ENCODE peak calls at places on chromosomes 11 and 22, in five cellular contexts. L is esophagus squamous epithelium; M is uterus; P is activated naive CD4-positive, alpha-beta T cell treated with Interleukin-2 at 50 U/mL for 16 hours; W is epithelial cell of esophagus. H is an unnamed sample.

GRCh38 chr11:101346591-101346990 is 217.0 kb upstream of the PGR start:
- DNase-seq in L (no peak), P (no peak), W (peak; percentile 9), M (no peak), H (no peak)

GRCh38 chr11:14350215-14350614 is 8.8 kb downstream of the RRAS2 start:
- DNase-seq in L (no peak), P (no peak), W (no peak), M (no peak), H (no peak)

GRCh38 chr11:131136476-131136875 is 220.2 kb upstream of the SNX19 start:
- DNase-seq in M (no peak), W (peak; percentile 52), L (no peak), P (no peak), H (no peak)

GRCh38 chr11:131561486-131561885 is 191.1 kb downstream of the NTM start:
- DNase-seq in P (no peak), L (no peak), W (no peak), M (no peak), H (no peak)

GRCh38 chr22:24466831-24467249 is 28.3 kb upstream of the UPB1 start:
- DNase-seq in L (no peak), P (no peak), M (peak; percentile 33), W (no peak), H (no peak)

GRCh38 chr11:68461284-68461861 is 821 bp downstream of the PPP6R3 start:
- DNase-seq in W (peak; percentile 50), M (no peak), L (no peak), P (peak; percentile 17), H (no peak)

GRCh38 chr11:17764446-17765218 is 30.1 kb downstream of the KCNC1 start:
- DNase-seq in W (no peak), M (no peak), L (no peak), P (no peak), H (no peak)

GRCh38 chr11:69310934-69311766 is 17.2 kb downstream of the MYEOV start:
- DNase-seq in P (peak; percentile 57), W (no peak), M (no peak), L (no peak), H (no peak)

GRCh38 chr11:9230291-9230690 is 34.9 kb downstream of the DENND5A start:
- DNase-seq in P (no peak), M (no peak), L (no peak), W (no peak), H (no peak)

GRCh38 chr22:34080501-34080900 is 160.2 kb upstream of the LARGE1 start:
- DNase-seq in W (no peak), M (no peak), P (no peak), L (no peak), H (no peak)

GRCh38 chr22:30694638-30695350 is at the start of gene OSBP2:
- DNase-seq in W (peak; percentile 8), L (no peak), P (peak; percentile 26), M (peak; percentile 23), H (no peak)

GRCh38 chr11:94305146-94305545 is 766 bp downstream of the IZUMO1R start:
- DNase-seq in M (peak; percentile 54), P (no peak), L (no peak), W (peak; percentile 73), H (no peak)

GRCh38 chr11:62923634-62924411 is 2.7 kb upstream of the CHRM1 start:
- DNase-seq in W (peak; percentile 36), M (no peak), L (no peak), P (no peak), H (no peak)

GRCh38 chr22:26845016-26845728 is 187.8 kb downstream of the MIAT start:
- DNase-seq in P (no peak), M (no peak), W (no peak), L (no peak), H (no peak)

GRCh38 chr11:32334822-32335221 is 100.5 kb downstream of the WT1 start:
- DNase-seq in W (peak; percentile 24), M (no peak), P (peak; percentile 10), L (no peak), H (no peak)

GRCh38 chr22:30733081-30733680 is 38.5 kb downstream of the OSBP2 start:
- DNase-seq in L (no peak), M (no peak), P (no peak), W (peak; percentile 18), H (no peak)